ENCODE peak calls at places on chromosomes 4 and X, in nine cellular contexts. D is stimulated activated CD4-positive, alpha-beta T cell treated with anti-CD3 and anti-CD28 coated beads, Interleukin-2, amount 100 ng/mL, for 48 hours; Y is upper lobe of right lung; B is RPMI8226; X is RPMI7951; S is OCI-M1; W is IMR-90; J is GM12891; F is stimulated activated CD8-positive, alpha-beta memory T cell treated with anti-CD3 and anti-CD28 coated beads, Interleukin-4, amount 100 ng/mL, for 24 hours. L is an unnamed sample.

GRCh38 chr4:139416073-139416673 is 37.7 kb upstream of the RAB33B start:
- DNase-seq in D (no peak), Y (no peak), B (peak), X (peak), S (peak), W (peak), J (no peak), F (no peak), L (no peak)

GRCh38 chrX:11341274-11342256 is 48.4 kb downstream of the AMELX start:
- DNase-seq in D (no peak), Y (peak), B (no peak), X (peak), S (peak), W (peak), J (no peak), F (no peak), L (no peak)

GRCh38 chrX:151004085-151004484 is 20.9 kb downstream of the HMGB3 start:
- DNase-seq in D (no peak), Y (no peak), B (no peak), X (peak), S (peak), W (peak), J (no peak), F (no peak), L (no peak)

GRCh38 chr4:115720611-115721010 is 607.2 kb upstream of the NDST4 start:
- DNase-seq in D (no peak), Y (no peak), B (no peak), X (no peak), S (no peak), W (no peak), J (no peak), F (no peak), L (no peak)

GRCh38 chr4:140308366-140309123 is 64.9 kb upstream of the SCOC start:
- DNase-seq in D (no peak), Y (no peak), B (peak), X (peak), S (peak), W (peak), J (no peak), F (no peak), L (no peak)

GRCh38 chrX:3244955-3245354 is 101.5 kb downstream of the MXRA5 start:
- DNase-seq in D (no peak), Y (no peak), B (no peak), X (peak), S (peak), W (no peak), J (no peak), F (no peak), L (no peak)

GRCh38 chr4:42638993-42639392 is 17.9 kb downstream of the ATP8A1 start:
- DNase-seq in D (no peak), Y (no peak), B (no peak), X (no peak), S (peak), W (no peak), J (no peak), F (no peak), L (no peak)

GRCh38 chrX:39058724-39059123 is 257.5 kb downstream of the MID1IP1 start:
- DNase-seq in D (no peak), Y (no peak), B (peak), X (no peak), S (no peak), W (no peak), J (no peak), F (no peak), L (no peak)

GRCh38 chr4:104677122-104677521 is 182.4 kb upstream of the CXXC4 start:
- DNase-seq in D (no peak), Y (no peak), B (peak), X (peak), S (peak), W (no peak), J (no peak), F (no peak), L (no peak)

GRCh38 chr4:105998210-105998609 is 102.9 kb downstream of the NPNT start:
- DNase-seq in D (no peak), Y (no peak), B (no peak), X (no peak), S (peak), W (no peak), J (no peak), F (no peak), L (no peak)

GRCh38 chr4:118941149-118941548 is 52.5 kb downstream of the SYNPO2 start:
- DNase-seq in D (no peak), Y (no peak), B (no peak), X (peak), S (no peak), W (peak), J (no peak), F (no peak), L (no peak)

GRCh38 chr4:121936101-121936500 is 15.8 kb downstream of the TRPC3 start:
- DNase-seq in D (no peak), Y (no peak), B (no peak), X (no peak), S (no peak), W (peak), J (no peak), F (no peak), L (no peak)

GRCh38 chr4:183348706-183349659 is 26.8 kb upstream of the CLDN24 start:
- DNase-seq in D (peak), Y (no peak), B (no peak), X (peak), S (peak), W (peak), J (no peak), F (peak), L (no peak)

GRCh38 chrX:132044953-132045352 is 21.9 kb downstream of the STK26 start:
- DNase-seq in D (no peak), Y (no peak), B (no peak), X (peak), S (peak), W (no peak), J (no peak), F (no peak), L (no peak)

GRCh38 chr4:8817081-8817812 is 54.4 kb downstream of the HMX1 start:
- DNase-seq in D (no peak), Y (peak), B (no peak), X (no peak), S (no peak), W (no peak), J (no peak), F (no peak), L (no peak)

GRCh38 chr4:176927664-176928063 is 134.9 kb upstream of the VEGFC start:
- DNase-seq in D (no peak), Y (no peak), B (no peak), X (peak), S (no peak), W (peak), J (no peak), F (no peak), L (no peak)

GRCh38 chrX:153158319-153158718 is 20.8 kb upstream of the MAGEA1 start:
- DNase-seq in D (no peak), Y (no peak), B (no peak), X (no peak), S (no peak), W (no peak), J (no peak), F (no peak), L (no peak)

L was measured in GM19239.